ENCODE peak calls at places on chromosomes 12 and 14, in ten cellular contexts. One of them, this sample, is unnamed. For H3K9me3, the result is how much of the 10 kb centered on the place peaks cover.

GRCh38 chr12:102232446-102232845 is 34.8 kb upstream of the PMCH start:
- DNase-seq in H9: no peak
- DNase-seq in HAP-1: no peak
- DNase-seq in pancreas: no peak
- DNase-seq in Peyer's patch: no peak
- DNase-seq in body of pancreas: no peak
- DNase-seq in ascending aorta: no peak
- DNase-seq in upper lobe of right lung: no peak
- DNase-seq in esophagus squamous epithelium: no peak
- DNase-seq in fibroblast of lung: peak
- DNase-seq in this sample: no peak

GRCh38 chr12:108571604-108572165 is 9.3 kb downstream of the ISCU start:
- DNase-seq in H9: no peak
- DNase-seq in HAP-1: no peak
- DNase-seq in pancreas: no peak
- DNase-seq in Peyer's patch: peak
- DNase-seq in body of pancreas: no peak
- DNase-seq in ascending aorta: no peak
- DNase-seq in upper lobe of right lung: no peak
- DNase-seq in esophagus squamous epithelium: no peak
- DNase-seq in fibroblast of lung: no peak
- DNase-seq in this sample: no peak

GRCh38 chr14:95313707-95314106 is 6.0 kb downstream of the CLMN start:
- DNase-seq in H9: no peak
- DNase-seq in HAP-1: no peak
- DNase-seq in pancreas: peak
- DNase-seq in Peyer's patch: peak
- DNase-seq in body of pancreas: peak
- DNase-seq in ascending aorta: peak
- DNase-seq in upper lobe of right lung: peak
- DNase-seq in esophagus squamous epithelium: peak
- DNase-seq in fibroblast of lung: peak
- DNase-seq in this sample: no peak

GRCh38 chr14:85565862-85566296 is 35.9 kb downstream of the FLRT2 start:
- DNase-seq in H9: no peak
- DNase-seq in HAP-1: no peak
- DNase-seq in pancreas: peak
- DNase-seq in Peyer's patch: no peak
- DNase-seq in body of pancreas: peak
- DNase-seq in ascending aorta: no peak
- DNase-seq in upper lobe of right lung: no peak
- DNase-seq in esophagus squamous epithelium: no peak
- DNase-seq in fibroblast of lung: peak
- DNase-seq in this sample: no peak

GRCh38 chr12:52091869-52092268 is 12.4 kb downstream of the SMIM41 start:
- DNase-seq in H9: no peak
- DNase-seq in HAP-1: no peak
- DNase-seq in pancreas: no peak
- DNase-seq in Peyer's patch: no peak
- DNase-seq in body of pancreas: no peak
- DNase-seq in ascending aorta: no peak
- DNase-seq in upper lobe of right lung: peak
- DNase-seq in esophagus squamous epithelium: no peak
- DNase-seq in fibroblast of lung: no peak
- DNase-seq in this sample: no peak

GRCh38 chr14:74941676-74942097 is 13.7 kb downstream of the PGF start:
- DNase-seq in H9: no peak
- DNase-seq in HAP-1: no peak
- DNase-seq in pancreas: no peak
- DNase-seq in Peyer's patch: peak
- DNase-seq in body of pancreas: no peak
- DNase-seq in ascending aorta: peak
- DNase-seq in upper lobe of right lung: peak
- DNase-seq in esophagus squamous epithelium: no peak
- DNase-seq in fibroblast of lung: peak
- DNase-seq in this sample: no peak

GRCh38 chr12:52156757-52157565 is 34.9 kb downstream of the KRT80 start:
- DNase-seq in H9: peak
- DNase-seq in HAP-1: peak
- DNase-seq in pancreas: peak
- DNase-seq in Peyer's patch: peak
- DNase-seq in body of pancreas: peak
- DNase-seq in ascending aorta: no peak
- DNase-seq in upper lobe of right lung: peak
- DNase-seq in esophagus squamous epithelium: no peak
- DNase-seq in fibroblast of lung: no peak
- DNase-seq in this sample: peak

GRCh38 chr14:50527970-50528369 is 4.4 kb downstream of the MAP4K5 start:
- DNase-seq in H9: no peak
- DNase-seq in HAP-1: no peak
- DNase-seq in pancreas: no peak
- DNase-seq in Peyer's patch: no peak
- DNase-seq in body of pancreas: no peak
- DNase-seq in ascending aorta: no peak
- DNase-seq in upper lobe of right lung: no peak
- DNase-seq in esophagus squamous epithelium: no peak
- DNase-seq in fibroblast of lung: peak
- DNase-seq in this sample: no peak

GRCh38 chr14:32426596-32427408 is 97.7 kb downstream of the AKAP6 start:
- DNase-seq in H9: no peak
- DNase-seq in HAP-1: peak
- DNase-seq in pancreas: no peak
- DNase-seq in Peyer's patch: no peak
- DNase-seq in body of pancreas: no peak
- DNase-seq in ascending aorta: no peak
- DNase-seq in upper lobe of right lung: no peak
- DNase-seq in esophagus squamous epithelium: no peak
- DNase-seq in fibroblast of lung: no peak
- DNase-seq in this sample: peak

DNA sequence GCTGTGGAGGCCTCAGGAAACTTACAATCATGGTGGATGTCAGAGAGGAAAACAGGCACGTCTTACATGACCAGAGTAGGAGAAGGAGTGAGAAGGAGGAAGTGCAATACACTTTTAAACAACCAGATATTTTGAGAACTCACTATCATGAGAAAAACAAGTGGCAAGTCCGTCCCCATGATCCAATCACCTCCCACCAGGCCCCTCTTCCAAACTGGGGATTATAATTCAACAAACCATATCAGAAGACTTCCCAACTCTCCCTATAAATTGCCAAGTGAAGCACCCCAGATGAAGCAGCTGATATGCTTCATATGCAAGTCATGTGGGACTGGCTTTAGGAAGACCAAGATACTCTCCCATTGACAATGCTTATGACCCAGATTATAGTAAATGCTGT is 11.6 kb upstream of the ACSM4 start:
- DNase-seq in H9: no peak
- DNase-seq in HAP-1: no peak
- DNase-seq in pancreas: no peak
- DNase-seq in Peyer's patch: no peak
- DNase-seq in body of pancreas: no peak
- DNase-seq in ascending aorta: no peak
- DNase-seq in upper lobe of right lung: no peak
- DNase-seq in esophagus squamous epithelium: no peak
- DNase-seq in fibroblast of lung: no peak
- DNase-seq in this sample: no peak
- H3K9me3 ChIP-seq in H9: under half
- H3K9me3 ChIP-seq in HAP-1: under half
- H3K9me3 ChIP-seq in pancreas: under half
- H3K9me3 ChIP-seq in Peyer's patch: under half
- H3K9me3 ChIP-seq in body of pancreas: under half
- H3K9me3 ChIP-seq in ascending aorta: under half
- H3K9me3 ChIP-seq in upper lobe of right lung: under half
- H3K9me3 ChIP-seq in esophagus squamous epithelium: under half
- H3K9me3 ChIP-seq in fibroblast of lung: under half
- H3K9me3 ChIP-seq in this sample: under half

GRCh38 chr14:42293180-42293579 is 686.5 kb downstream of the LRFN5 start:
- DNase-seq in H9: no peak
- DNase-seq in HAP-1: no peak
- DNase-seq in pancreas: no peak
- DNase-seq in Peyer's patch: no peak
- DNase-seq in body of pancreas: no peak
- DNase-seq in ascending aorta: no peak
- DNase-seq in upper lobe of right lung: no peak
- DNase-seq in esophagus squamous epithelium: no peak
- DNase-seq in fibroblast of lung: no peak
- DNase-seq in this sample: no peak
- H3K9me3 ChIP-seq in H9: under half
- H3K9me3 ChIP-seq in HAP-1: under half
- H3K9me3 ChIP-seq in pancreas: under half
- H3K9me3 ChIP-seq in Peyer's patch: under half
- H3K9me3 ChIP-seq in body of pancreas: under half
- H3K9me3 ChIP-seq in ascending aorta: under half
- H3K9me3 ChIP-seq in upper lobe of right lung: under half
- H3K9me3 ChIP-seq in esophagus squamous epithelium: under half
- H3K9me3 ChIP-seq in fibroblast of lung: under half
- H3K9me3 ChIP-seq in this sample: under half

GRCh38 chr12:48640428-48640827 is 41.6 kb downstream of the KANSL2 start:
- DNase-seq in H9: no peak
- DNase-seq in HAP-1: no peak
- DNase-seq in pancreas: no peak
- DNase-seq in Peyer's patch: no peak
- DNase-seq in body of pancreas: no peak
- DNase-seq in ascending aorta: no peak
- DNase-seq in upper lobe of right lung: no peak
- DNase-seq in esophagus squamous epithelium: no peak
- DNase-seq in fibroblast of lung: no peak
- DNase-seq in this sample: no peak
- H3K9me3 ChIP-seq in H9: under half
- H3K9me3 ChIP-seq in HAP-1: under half
- H3K9me3 ChIP-seq in pancreas: under half
- H3K9me3 ChIP-seq in Peyer's patch: under half
- H3K9me3 ChIP-seq in body of pancreas: under half
- H3K9me3 ChIP-seq in ascending aorta: under half
- H3K9me3 ChIP-seq in upper lobe of right lung: under half
- H3K9me3 ChIP-seq in esophagus squamous epithelium: under half
- H3K9me3 ChIP-seq in fibroblast of lung: under half
- H3K9me3 ChIP-seq in this sample: under half

GRCh38 chr12:27851311-27851710 is 71.3 kb upstream of the MANSC4 start:
- DNase-seq in H9: no peak
- DNase-seq in HAP-1: no peak
- DNase-seq in pancreas: no peak
- DNase-seq in Peyer's patch: no peak
- DNase-seq in body of pancreas: no peak
- DNase-seq in ascending aorta: no peak
- DNase-seq in upper lobe of right lung: no peak
- DNase-seq in esophagus squamous epithelium: no peak
- DNase-seq in fibroblast of lung: no peak
- DNase-seq in this sample: no peak

GRCh38 chr12:27852742-27853141 is 72.7 kb upstream of the MANSC4 start:
- DNase-seq in H9: no peak
- DNase-seq in HAP-1: no peak
- DNase-seq in pancreas: no peak
- DNase-seq in Peyer's patch: no peak
- DNase-seq in body of pancreas: no peak
- DNase-seq in ascending aorta: no peak
- DNase-seq in upper lobe of right lung: no peak
- DNase-seq in esophagus squamous epithelium: no peak
- DNase-seq in fibroblast of lung: no peak
- DNase-seq in this sample: no peak

DNA sequence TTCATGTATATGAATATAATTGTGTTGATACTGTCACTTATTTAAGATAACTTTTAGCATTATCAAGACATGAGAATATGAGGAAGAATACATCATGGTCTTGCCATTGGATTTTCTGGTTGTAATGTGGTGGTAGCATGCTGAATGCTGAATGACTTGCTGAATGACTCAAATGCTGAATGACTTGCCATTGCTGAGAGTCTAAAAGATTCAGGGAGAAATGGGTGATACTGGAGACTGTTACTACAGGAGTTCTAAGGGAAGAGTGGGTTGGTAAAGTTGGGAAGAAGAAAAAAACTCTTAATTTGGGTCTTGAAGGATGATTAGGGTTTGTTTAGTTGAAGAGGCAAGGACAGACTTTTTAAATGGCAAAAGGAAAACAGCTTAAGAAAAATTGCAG is 72.1 kb upstream of the MANSC4 start:
- DNase-seq in H9: no peak
- DNase-seq in HAP-1: no peak
- DNase-seq in pancreas: no peak
- DNase-seq in Peyer's patch: no peak
- DNase-seq in body of pancreas: no peak
- DNase-seq in ascending aorta: no peak
- DNase-seq in upper lobe of right lung: no peak
- DNase-seq in esophagus squamous epithelium: no peak
- DNase-seq in fibroblast of lung: no peak
- DNase-seq in this sample: no peak
- H3K9me3 ChIP-seq in H9: under half
- H3K9me3 ChIP-seq in HAP-1: under half
- H3K9me3 ChIP-seq in pancreas: under half
- H3K9me3 ChIP-seq in Peyer's patch: under half
- H3K9me3 ChIP-seq in body of pancreas: under half
- H3K9me3 ChIP-seq in ascending aorta: under half
- H3K9me3 ChIP-seq in upper lobe of right lung: under half
- H3K9me3 ChIP-seq in esophagus squamous epithelium: under half
- H3K9me3 ChIP-seq in fibroblast of lung: under half
- H3K9me3 ChIP-seq in this sample: under half

GRCh38 chr12:130666645-130667044 is 49.5 kb downstream of the RIMBP2 start:
- DNase-seq in H9: no peak
- DNase-seq in HAP-1: no peak
- DNase-seq in pancreas: no peak
- DNase-seq in Peyer's patch: no peak
- DNase-seq in body of pancreas: no peak
- DNase-seq in ascending aorta: no peak
- DNase-seq in upper lobe of right lung: no peak
- DNase-seq in esophagus squamous epithelium: no peak
- DNase-seq in fibroblast of lung: no peak
- DNase-seq in this sample: no peak
- H3K9me3 ChIP-seq in H9: under half
- H3K9me3 ChIP-seq in HAP-1: under half
- H3K9me3 ChIP-seq in pancreas: under half
- H3K9me3 ChIP-seq in Peyer's patch: under half
- H3K9me3 ChIP-seq in body of pancreas: under half
- H3K9me3 ChIP-seq in ascending aorta: under half
- H3K9me3 ChIP-seq in upper lobe of right lung: under half
- H3K9me3 ChIP-seq in esophagus squamous epithelium: under half
- H3K9me3 ChIP-seq in fibroblast of lung: under half
- H3K9me3 ChIP-seq in this sample: under half

DNA sequence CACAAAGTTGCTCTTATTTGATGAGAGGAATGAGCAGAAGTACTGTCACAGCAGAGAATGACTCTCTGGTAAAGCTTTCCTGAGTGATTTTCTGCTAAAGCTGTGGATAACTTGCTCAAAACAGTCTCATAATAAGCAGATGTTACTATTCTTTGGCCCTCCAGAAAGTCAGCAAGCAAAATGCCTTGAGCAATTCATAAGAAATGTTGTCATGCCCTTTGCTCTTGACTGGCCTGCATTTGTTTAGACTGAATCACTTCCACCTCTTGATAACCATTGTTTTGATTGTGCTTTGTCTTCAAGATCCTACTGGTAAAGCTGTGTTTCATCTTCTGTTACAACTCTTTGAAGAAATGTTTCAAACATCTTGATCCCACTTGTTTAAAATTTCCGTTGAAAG is 457.9 kb upstream of the FOXG1 start:
- DNase-seq in H9: no peak
- DNase-seq in HAP-1: no peak
- DNase-seq in pancreas: no peak
- DNase-seq in Peyer's patch: no peak
- DNase-seq in body of pancreas: no peak
- DNase-seq in ascending aorta: no peak
- DNase-seq in upper lobe of right lung: no peak
- DNase-seq in esophagus squamous epithelium: no peak
- DNase-seq in fibroblast of lung: peak
- DNase-seq in this sample: no peak
- H3K9me3 ChIP-seq in H9: under half
- H3K9me3 ChIP-seq in HAP-1: under half
- H3K9me3 ChIP-seq in pancreas: under half
- H3K9me3 ChIP-seq in Peyer's patch: under half
- H3K9me3 ChIP-seq in body of pancreas: under half
- H3K9me3 ChIP-seq in ascending aorta: under half
- H3K9me3 ChIP-seq in upper lobe of right lung: under half
- H3K9me3 ChIP-seq in esophagus squamous epithelium: under half
- H3K9me3 ChIP-seq in fibroblast of lung: under half
- H3K9me3 ChIP-seq in this sample: under half

GRCh38 chr12:31853977-31854376 is 105.2 kb upstream of the RESF1 start:
- DNase-seq in H9: no peak
- DNase-seq in HAP-1: no peak
- DNase-seq in pancreas: no peak
- DNase-seq in Peyer's patch: no peak
- DNase-seq in body of pancreas: no peak
- DNase-seq in ascending aorta: no peak
- DNase-seq in upper lobe of right lung: no peak
- DNase-seq in esophagus squamous epithelium: no peak
- DNase-seq in fibroblast of lung: no peak
- DNase-seq in this sample: no peak
- H3K9me3 ChIP-seq in H9: under half
- H3K9me3 ChIP-seq in HAP-1: under half
- H3K9me3 ChIP-seq in pancreas: under half
- H3K9me3 ChIP-seq in Peyer's patch: under half
- H3K9me3 ChIP-seq in body of pancreas: under half
- H3K9me3 ChIP-seq in ascending aorta: under half
- H3K9me3 ChIP-seq in upper lobe of right lung: under half
- H3K9me3 ChIP-seq in esophagus squamous epithelium: under half
- H3K9me3 ChIP-seq in fibroblast of lung: under half
- H3K9me3 ChIP-seq in this sample: under half